ENCODE peak calls at places on chromosome 21, in seven cellular contexts. I is activated naive CD8-positive, alpha-beta T cell treated with anti-CD3 and anti-CD28 coated beads for 36 hours; V is stimulated activated CD8-positive, alpha-beta memory T cell treated with anti-CD3 and anti-CD28 coated beads, Interleukin-4, amount 100 ng/mL, for 48 hours; O is fibroblast of lung; G is midbrain; U is Ammon's horn; R is HTR-8/SVneo. H is an unnamed sample.

GRCh38 chr21:42258150-42258884 is 39.4 kb downstream of the ABCG1 start:
- DNase-seq in I (peak; percentile 79), O (peak; percentile 49), U (peak; percentile 80), G (peak; percentile 84), V (peak; percentile 89), R (peak; percentile 64), H (peak; percentile 64)

GRCh38 chr21:36211660-36212512 is 55.3 kb downstream of the DOP1B start:
- DNase-seq in V (no peak), R (peak; percentile 45), U (no peak), I (no peak), G (no peak), O (peak; percentile 85), H (peak; percentile 86)

GRCh38 chr21:44840771-44841170 is 22.9 kb upstream of the SUMO3 start:
- DNase-seq in O (no peak), V (no peak), U (no peak), G (no peak), I (no peak), R (no peak), H (no peak)

GRCh38 chr21:39568380-39568779 is 44.4 kb upstream of the B3GALT5 start:
- DNase-seq in I (no peak), G (no peak), V (no peak), R (no peak), U (no peak), O (no peak), H (no peak)

GRCh38 chr21:36159356-36159921 is 2.8 kb downstream of the DOP1B start:
- DNase-seq in R (no peak), G (no peak), O (no peak), V (no peak), I (no peak), U (no peak), H (no peak)

GRCh38 chr21:28337319-28337718 is 655.4 kb downstream of the LTN1 start:
- DNase-seq in O (peak; percentile 86), U (peak; percentile 62), I (no peak), R (peak; percentile 29), G (peak; percentile 66), V (no peak), H (peak; percentile 82)

GRCh38 chr21:44648557-44649311 is 2.5 kb downstream of the KRTAP10-11 start:
- DNase-seq in I (no peak), R (no peak), V (no peak), O (no peak), G (no peak), U (no peak), H (no peak)

GRCh38 chr21:25963186-25963585 is 207.4 kb downstream of the APP start:
- DNase-seq in R (peak; percentile 38), U (no peak), I (no peak), G (no peak), O (peak; percentile 36), V (no peak), H (peak; percentile 74)

GRCh38 chr21:35779690-35780570 is 280.4 kb downstream of the SETD4 start:
- DNase-seq in R (peak; percentile 54), I (no peak), V (no peak), G (no peak), U (no peak), O (peak; percentile 46), H (peak; percentile 87)

GRCh38 chr21:33543505-33544129 is 779 bp downstream of the SON start:
- DNase-seq in U (no peak), O (no peak), I (peak; percentile 80), R (no peak), G (no peak), V (peak; percentile 88), H (no peak)

GRCh38 chr21:46322351-46323226 is 1.1 kb downstream of the C21orf58 start:
- DNase-seq in U (no peak), O (peak; percentile 24), R (no peak), I (peak; percentile 28), G (no peak), V (peak; percentile 59), H (peak; percentile 51)

GRCh38 chr21:45547211-45547900 is 5.1 kb upstream of the SLC19A1 start:
- DNase-seq in V (no peak), O (no peak), R (no peak), I (no peak), U (no peak), G (no peak), H (no peak)

GRCh38 chr21:31977816-31978215 is 105.0 kb downstream of the HUNK start:
- DNase-seq in O (no peak), U (no peak), I (no peak), R (no peak), V (no peak), G (no peak), H (no peak)

GRCh38 chr21:34075099-34075425 is 1.7 kb downstream of the MRPS6 start:
- DNase-seq in G (no peak), V (no peak), O (no peak), R (no peak), I (no peak), U (no peak), H (no peak)

GRCh38 chr21:33259428-33259827 is 6.7 kb upstream of the IL10RB start:
- DNase-seq in G (no peak), R (no peak), O (peak; percentile 53), I (no peak), U (no peak), V (no peak), H (no peak)

GRCh38 chr21:37622755-37623543 is 256.4 kb downstream of the DYRK1A start:
- DNase-seq in U (no peak), O (no peak), G (no peak), R (no peak), I (no peak), V (no peak), H (no peak)

GRCh38 chr21:37762606-37763005 is 153.7 kb downstream of the KCNJ6 start:
- DNase-seq in O (peak; percentile 8), U (no peak), V (no peak), G (no peak), I (no peak), R (no peak), H (no peak)

GRCh38 chr21:27329255-27329851 is 362.5 kb upstream of the ADAMTS5 start:
- DNase-seq in U (no peak), G (no peak), R (no peak), V (no peak), O (peak; percentile 98), I (no peak), H (peak; percentile 64)

GRCh38 chr21:29185633-29186032 is 55.2 kb downstream of the MAP3K7CL start:
- DNase-seq in R (no peak), V (no peak), U (no peak), G (no peak), I (no peak), O (no peak), H (no peak)

GRCh38 chr21:36966846-36967657 is 583 bp upstream of the HLCS start:
- DNase-seq in I (no peak), G (no peak), R (no peak), U (no peak), V (no peak), O (peak; percentile 20), H (peak; percentile 25)

GRCh38 chr21:43269461-43269860 is 100.7 kb downstream of the CRYAA start:
- DNase-seq in O (no peak), R (no peak), G (no peak), V (peak; percentile 71), U (no peak), I (peak; percentile 42), H (no peak)

GRCh38 chr21:43207868-43208267 is 39.1 kb downstream of the CRYAA start:
- DNase-seq in I (no peak), G (no peak), U (no peak), R (no peak), O (no peak), V (no peak), H (no peak)

GRCh38 chr21:34536311-34536710 is 24.3 kb upstream of the KCNE1 start:
- DNase-seq in G (no peak), O (no peak), V (no peak), I (no peak), R (no peak), U (no peak), H (no peak)

GRCh38 chr21:38175321-38175720 is 81.5 kb upstream of the KCNJ15 start:
- DNase-seq in U (no peak), R (no peak), I (no peak), G (no peak), O (no peak), V (no peak), H (peak; percentile 80)

GRCh38 chr21:45289655-45290515 is 2.2 kb upstream of the POFUT2 start:
- DNase-seq in U (no peak), O (peak; percentile 39), G (no peak), I (no peak), V (peak; percentile 24), R (no peak), H (peak; percentile 39)

GRCh38 chr21:41751621-41752020 is 15.2 kb downstream of the RIPK4 start:
- DNase-seq in O (no peak), R (no peak), U (no peak), I (no peak), V (no peak), G (no peak), H (no peak)

GRCh38 chr21:45122432-45123132 is 48.2 kb downstream of the ADARB1 start:
- DNase-seq in O (no peak), G (no peak), I (no peak), U (no peak), V (no peak), R (no peak), H (no peak)

GRCh38 chr21:28516996-28517592 is 475.6 kb downstream of the LTN1 start:
- DNase-seq in U (peak; percentile 66), V (peak; percentile 73), R (peak; percentile 36), I (peak; percentile 65), G (peak; percentile 37), O (peak; percentile 42), H (peak; percentile 57)

GRCh38 chr21:45236481-45236880 is 51.2 kb downstream of the POFUT2 start:
- DNase-seq in G (no peak), U (no peak), I (no peak), O (no peak), R (no peak), V (no peak), H (no peak)